ENCODE peak calls at places on chromosomes 7 and 10, in five cellular contexts. One of them, this sample, is unnamed. For H3K9me3, the result is how much of the 10 kb centered on the place peaks cover.

GRCh38 chr7:22730921-22731654 is 4.1 kb downstream of the IL6 start:
- DNase-seq in esophagus squamous epithelium: no peak
- DNase-seq in tibial artery: no peak
- DNase-seq in effector memory CD4-positive, alpha-beta T cell: no peak
- DNase-seq in suprapubic skin: no peak
- DNase-seq in this sample: no peak

GRCh38 chr10:91410638-91411367 is 659 bp downstream of the HECTD2 start:
- DNase-seq in esophagus squamous epithelium: no peak
- DNase-seq in tibial artery: peak
- DNase-seq in effector memory CD4-positive, alpha-beta T cell: peak
- DNase-seq in suprapubic skin: peak
- DNase-seq in this sample: no peak

GRCh38 chr10:12180221-12180974 is 15.3 kb downstream of the NUDT5 start:
- DNase-seq in esophagus squamous epithelium: no peak
- DNase-seq in tibial artery: no peak
- DNase-seq in effector memory CD4-positive, alpha-beta T cell: no peak
- DNase-seq in suprapubic skin: no peak
- DNase-seq in this sample: no peak

GRCh38 chr10:80356563-80356999 is at the start of the genes DYDC1 and DYDC2:
- DNase-seq in esophagus squamous epithelium: no peak
- DNase-seq in tibial artery: no peak
- DNase-seq in effector memory CD4-positive, alpha-beta T cell: no peak
- DNase-seq in suprapubic skin: no peak
- DNase-seq in this sample: no peak

GRCh38 chr10:101014230-101014884 is 14.7 kb downstream of the LZTS2 start:
- DNase-seq in esophagus squamous epithelium: no peak
- DNase-seq in tibial artery: peak
- DNase-seq in effector memory CD4-positive, alpha-beta T cell: peak
- DNase-seq in suprapubic skin: peak
- DNase-seq in this sample: peak

GRCh38 chr10:102411341-102412255 is 7.0 kb downstream of the PSD start:
- DNase-seq in esophagus squamous epithelium: no peak
- DNase-seq in tibial artery: no peak
- DNase-seq in effector memory CD4-positive, alpha-beta T cell: no peak
- DNase-seq in suprapubic skin: no peak
- DNase-seq in this sample: no peak

GRCh38 chr7:88218836-88219605 is 817 bp downstream of the SRI start:
- DNase-seq in esophagus squamous epithelium: no peak
- DNase-seq in tibial artery: peak
- DNase-seq in effector memory CD4-positive, alpha-beta T cell: peak
- DNase-seq in suprapubic skin: no peak
- DNase-seq in this sample: no peak

GRCh38 chr10:132684164-132684891 is 101.6 kb downstream of the NKX6-2 start:
- DNase-seq in esophagus squamous epithelium: no peak
- DNase-seq in tibial artery: peak
- DNase-seq in effector memory CD4-positive, alpha-beta T cell: no peak
- DNase-seq in suprapubic skin: peak
- DNase-seq in this sample: no peak

GRCh38 chr7:139893999-139894398 is 64.9 kb downstream of the TBXAS1 start:
- DNase-seq in esophagus squamous epithelium: no peak
- DNase-seq in tibial artery: no peak
- DNase-seq in effector memory CD4-positive, alpha-beta T cell: no peak
- DNase-seq in suprapubic skin: no peak
- DNase-seq in this sample: no peak

GRCh38 chr10:114394531-114394930 is 9.8 kb downstream of the AFAP1L2 start:
- DNase-seq in esophagus squamous epithelium: no peak
- DNase-seq in tibial artery: no peak
- DNase-seq in effector memory CD4-positive, alpha-beta T cell: no peak
- DNase-seq in suprapubic skin: no peak
- DNase-seq in this sample: no peak

GRCh38 chr10:25682203-25682950 is 251.7 kb upstream of the MYO3A start:
- DNase-seq in esophagus squamous epithelium: no peak
- DNase-seq in tibial artery: no peak
- DNase-seq in effector memory CD4-positive, alpha-beta T cell: no peak
- DNase-seq in suprapubic skin: no peak
- DNase-seq in this sample: no peak

GRCh38 chr7:147525295-147525694 is 1065.3 kb upstream of the C7orf33 start:
- DNase-seq in esophagus squamous epithelium: no peak
- DNase-seq in tibial artery: no peak
- DNase-seq in effector memory CD4-positive, alpha-beta T cell: no peak
- DNase-seq in suprapubic skin: no peak
- DNase-seq in this sample: no peak

GRCh38 chr7:156673454-156673853 is 32.9 kb downstream of the RNF32 start:
- DNase-seq in esophagus squamous epithelium: no peak
- DNase-seq in tibial artery: no peak
- DNase-seq in effector memory CD4-positive, alpha-beta T cell: no peak
- DNase-seq in suprapubic skin: no peak
- DNase-seq in this sample: no peak

GRCh38 chr7:82859106-82859850 is 303.4 kb downstream of the PCLO start:
- DNase-seq in esophagus squamous epithelium: no peak
- DNase-seq in tibial artery: no peak
- DNase-seq in effector memory CD4-positive, alpha-beta T cell: no peak
- DNase-seq in suprapubic skin: no peak
- DNase-seq in this sample: no peak

GRCh38 chr7:73774923-73775322 is 4.9 kb upstream of the CLDN3 start:
- DNase-seq in esophagus squamous epithelium: no peak
- DNase-seq in tibial artery: no peak
- DNase-seq in effector memory CD4-positive, alpha-beta T cell: no peak
- DNase-seq in suprapubic skin: no peak
- DNase-seq in this sample: no peak

GRCh38 chr7:28793383-28793782 is 164.7 kb downstream of the TRIL start:
- DNase-seq in esophagus squamous epithelium: no peak
- DNase-seq in tibial artery: no peak
- DNase-seq in effector memory CD4-positive, alpha-beta T cell: no peak
- DNase-seq in suprapubic skin: no peak
- DNase-seq in this sample: no peak

GRCh38 chr10:42850931-42851330 is 68.3 kb downstream of the BMS1 start:
- DNase-seq in esophagus squamous epithelium: no peak
- DNase-seq in tibial artery: no peak
- DNase-seq in effector memory CD4-positive, alpha-beta T cell: no peak
- DNase-seq in suprapubic skin: no peak
- DNase-seq in this sample: no peak

DNA sequence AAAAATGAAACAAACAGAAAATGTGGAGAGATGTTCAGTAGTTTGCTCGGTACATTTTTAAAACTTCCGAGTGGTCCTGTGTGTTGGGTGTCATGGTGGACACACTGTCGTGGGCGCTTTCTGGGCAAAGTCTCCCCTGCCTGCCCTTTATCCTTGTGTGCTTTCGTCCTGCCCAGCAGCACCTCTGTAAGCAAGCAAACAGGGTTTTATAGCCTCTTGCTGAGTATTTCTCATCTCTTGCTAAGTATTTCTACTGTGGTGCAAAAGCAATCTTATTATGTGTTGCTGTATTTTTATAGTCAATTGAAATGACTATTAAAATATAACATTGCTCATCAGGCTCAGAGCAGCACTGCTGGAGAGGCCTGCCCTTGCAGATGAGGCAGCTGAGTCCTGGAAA is 48.7 kb downstream of the DOCK1 start:
- DNase-seq in esophagus squamous epithelium: no peak
- DNase-seq in tibial artery: no peak
- DNase-seq in effector memory CD4-positive, alpha-beta T cell: no peak
- DNase-seq in suprapubic skin: peak
- DNase-seq in this sample: no peak
- H3K9me3 ChIP-seq in esophagus squamous epithelium: under half
- H3K9me3 ChIP-seq in tibial artery: under half
- H3K9me3 ChIP-seq in effector memory CD4-positive, alpha-beta T cell: under half
- H3K9me3 ChIP-seq in suprapubic skin: under half
- H3K9me3 ChIP-seq in this sample: under half

GRCh38 chr10:110827410-110827809 is 44.3 kb upstream of the PDCD4 start:
- DNase-seq in esophagus squamous epithelium: no peak
- DNase-seq in tibial artery: no peak
- DNase-seq in effector memory CD4-positive, alpha-beta T cell: no peak
- DNase-seq in suprapubic skin: no peak
- DNase-seq in this sample: no peak
- H3K9me3 ChIP-seq in esophagus squamous epithelium: under half
- H3K9me3 ChIP-seq in tibial artery: under half
- H3K9me3 ChIP-seq in effector memory CD4-positive, alpha-beta T cell: under half
- H3K9me3 ChIP-seq in suprapubic skin: under half
- H3K9me3 ChIP-seq in this sample: under half

GRCh38 chr7:158495256-158495655 is 92.4 kb downstream of the PTPRN2 start:
- DNase-seq in esophagus squamous epithelium: no peak
- DNase-seq in tibial artery: no peak
- DNase-seq in effector memory CD4-positive, alpha-beta T cell: no peak
- DNase-seq in suprapubic skin: no peak
- DNase-seq in this sample: no peak

GRCh38 chr7:158494643-158495042 is 93.0 kb downstream of the PTPRN2 start:
- DNase-seq in esophagus squamous epithelium: no peak
- DNase-seq in tibial artery: no peak
- DNase-seq in effector memory CD4-positive, alpha-beta T cell: no peak
- DNase-seq in suprapubic skin: no peak
- DNase-seq in this sample: no peak

GRCh38 chr7:158498443-158499108 is 89.0 kb downstream of the PTPRN2 start:
- DNase-seq in esophagus squamous epithelium: no peak
- DNase-seq in tibial artery: no peak
- DNase-seq in effector memory CD4-positive, alpha-beta T cell: no peak
- DNase-seq in suprapubic skin: no peak
- DNase-seq in this sample: no peak

GRCh38 chr7:158495780-158496179 is 91.8 kb downstream of the PTPRN2 start:
- DNase-seq in esophagus squamous epithelium: no peak
- DNase-seq in tibial artery: no peak
- DNase-seq in effector memory CD4-positive, alpha-beta T cell: no peak
- DNase-seq in suprapubic skin: no peak
- DNase-seq in this sample: no peak

GRCh38 chr7:158497627-158498026 is 90.0 kb downstream of the PTPRN2 start:
- DNase-seq in esophagus squamous epithelium: no peak
- DNase-seq in tibial artery: no peak
- DNase-seq in effector memory CD4-positive, alpha-beta T cell: no peak
- DNase-seq in suprapubic skin: no peak
- DNase-seq in this sample: no peak
- H3K9me3 ChIP-seq in esophagus squamous epithelium: under half
- H3K9me3 ChIP-seq in tibial artery: under half
- H3K9me3 ChIP-seq in effector memory CD4-positive, alpha-beta T cell: under half
- H3K9me3 ChIP-seq in suprapubic skin: under half
- H3K9me3 ChIP-seq in this sample: under half

GRCh38 chr7:96719164-96719563 is 9.5 kb upstream of the SEM1 start:
- DNase-seq in esophagus squamous epithelium: no peak
- DNase-seq in tibial artery: no peak
- DNase-seq in effector memory CD4-positive, alpha-beta T cell: no peak
- DNase-seq in suprapubic skin: no peak
- DNase-seq in this sample: no peak

GRCh38 chr7:96723622-96724021 is 14.0 kb upstream of the SEM1 start:
- DNase-seq in esophagus squamous epithelium: no peak
- DNase-seq in tibial artery: no peak
- DNase-seq in effector memory CD4-positive, alpha-beta T cell: no peak
- DNase-seq in suprapubic skin: no peak
- DNase-seq in this sample: no peak

GRCh38 chr7:96718107-96719003 is 8.7 kb upstream of the SEM1 start:
- DNase-seq in esophagus squamous epithelium: no peak
- DNase-seq in tibial artery: no peak
- DNase-seq in effector memory CD4-positive, alpha-beta T cell: no peak
- DNase-seq in suprapubic skin: no peak
- DNase-seq in this sample: no peak

DNA sequence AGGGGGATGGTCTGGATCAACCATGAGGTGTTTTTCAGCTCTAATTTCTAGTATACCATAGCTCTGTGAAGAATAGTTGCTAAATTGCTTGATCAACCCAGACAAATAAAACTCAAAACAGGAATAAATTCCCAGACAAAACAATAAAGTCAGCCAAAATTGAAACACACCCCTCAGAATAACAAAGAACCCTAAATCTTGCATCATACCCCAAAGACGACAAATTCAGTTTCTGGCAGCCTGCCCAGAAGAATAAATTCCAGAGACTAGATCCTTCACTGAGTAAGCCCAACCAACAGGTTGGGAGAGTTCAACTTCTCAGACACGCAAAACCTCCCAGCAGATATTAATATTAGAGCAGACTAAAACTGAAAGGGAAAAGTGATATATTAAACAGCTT is 11.2 kb upstream of the SEM1 start:
- DNase-seq in esophagus squamous epithelium: no peak
- DNase-seq in tibial artery: no peak
- DNase-seq in effector memory CD4-positive, alpha-beta T cell: no peak
- DNase-seq in suprapubic skin: no peak
- DNase-seq in this sample: no peak
- H3K9me3 ChIP-seq in esophagus squamous epithelium: under half
- H3K9me3 ChIP-seq in tibial artery: under half
- H3K9me3 ChIP-seq in effector memory CD4-positive, alpha-beta T cell: under half
- H3K9me3 ChIP-seq in suprapubic skin: under half
- H3K9me3 ChIP-seq in this sample: under half

DNA sequence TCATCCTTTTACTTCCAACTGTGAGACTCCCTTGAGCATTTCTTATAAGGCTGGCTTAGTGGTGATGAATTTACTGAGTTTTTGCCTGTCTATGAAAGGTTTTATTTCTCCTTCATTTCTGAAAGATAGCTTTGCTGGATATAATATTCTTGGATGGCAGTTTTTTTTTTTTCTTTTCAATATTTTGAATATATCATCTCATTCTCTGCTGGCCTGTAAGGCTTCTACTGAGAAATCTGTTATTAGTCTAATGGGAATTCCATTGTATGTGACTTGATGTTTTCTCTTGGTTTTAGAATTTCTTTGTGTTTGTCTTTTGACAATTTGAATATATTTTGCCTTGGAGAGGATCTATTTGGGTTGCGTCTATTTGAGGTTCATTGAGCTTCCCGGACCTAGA is 22.4 kb downstream of the PHTF2 start:
- DNase-seq in esophagus squamous epithelium: no peak
- DNase-seq in tibial artery: no peak
- DNase-seq in effector memory CD4-positive, alpha-beta T cell: no peak
- DNase-seq in suprapubic skin: no peak
- DNase-seq in this sample: no peak
- H3K9me3 ChIP-seq in esophagus squamous epithelium: under half
- H3K9me3 ChIP-seq in tibial artery: under half
- H3K9me3 ChIP-seq in effector memory CD4-positive, alpha-beta T cell: under half
- H3K9me3 ChIP-seq in suprapubic skin: under half
- H3K9me3 ChIP-seq in this sample: under half

DNA sequence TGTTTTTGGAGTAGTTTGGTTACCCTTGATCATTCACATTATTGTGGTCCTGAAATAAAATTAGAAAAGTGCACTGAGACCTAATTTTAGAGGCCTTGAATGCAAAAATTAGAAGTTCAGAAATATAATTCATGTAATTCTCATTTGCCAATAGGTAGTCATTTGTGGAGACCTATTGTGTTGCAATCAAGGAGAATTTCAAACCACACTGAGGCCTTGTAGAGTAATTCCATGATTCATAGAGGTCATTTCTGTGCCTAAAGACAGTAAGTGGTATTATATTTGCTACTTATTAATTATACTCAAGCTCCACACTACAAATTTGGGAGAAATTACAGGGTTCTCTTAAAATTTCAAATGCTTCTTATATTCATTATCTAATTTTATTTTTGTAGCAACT is 946.8 kb upstream of the POT1 start:
- DNase-seq in esophagus squamous epithelium: no peak
- DNase-seq in tibial artery: no peak
- DNase-seq in effector memory CD4-positive, alpha-beta T cell: no peak
- DNase-seq in suprapubic skin: no peak
- DNase-seq in this sample: no peak
- H3K9me3 ChIP-seq in esophagus squamous epithelium: under half
- H3K9me3 ChIP-seq in tibial artery: under half
- H3K9me3 ChIP-seq in effector memory CD4-positive, alpha-beta T cell: under half
- H3K9me3 ChIP-seq in suprapubic skin: under half
- H3K9me3 ChIP-seq in this sample: under half

DNA sequence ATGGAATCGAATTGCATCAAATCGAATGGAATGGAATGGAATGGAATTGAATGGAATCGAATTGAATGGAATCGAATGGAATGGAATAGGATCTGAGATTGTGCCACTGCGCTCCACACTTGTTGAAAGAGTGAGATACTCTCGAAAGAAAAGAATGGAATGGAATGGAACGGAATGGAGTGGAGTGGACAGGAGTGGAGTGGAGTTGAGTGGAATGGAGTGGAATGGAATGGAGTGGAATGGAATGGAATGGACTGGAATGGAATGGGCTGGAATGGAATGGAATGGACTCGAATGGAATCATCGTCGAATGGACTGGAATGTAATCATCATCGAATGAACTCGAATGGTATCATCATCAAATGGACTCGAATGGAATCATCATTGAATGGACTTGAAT is 38.0 kb downstream of the ZNF716 start:
- DNase-seq in esophagus squamous epithelium: no peak
- DNase-seq in tibial artery: no peak
- DNase-seq in effector memory CD4-positive, alpha-beta T cell: no peak
- DNase-seq in suprapubic skin: no peak
- DNase-seq in this sample: no peak
- H3K9me3 ChIP-seq in esophagus squamous epithelium: half or more
- H3K9me3 ChIP-seq in tibial artery: under half
- H3K9me3 ChIP-seq in effector memory CD4-positive, alpha-beta T cell: under half
- H3K9me3 ChIP-seq in suprapubic skin: under half
- H3K9me3 ChIP-seq in this sample: under half